ENCODE peak calls at places on chromosomes 7 and 10, in eight cellular contexts. U is H9; G is B cell; R is GM23248; I is stimulated activated CD4-positive, alpha-beta T cell treated with anti-CD3 and anti-CD28 coated beads, Interleukin-4, amount 100 ng/mL, for 1 hour; W is iPS-NIHi11; Z is NCI-H1930; F is NCI-H1092. T is an unnamed sample.

GRCh38 chr7:39069046-39069445 is 91.3 kb downstream of the POU6F2 start:
- DNase-seq in G (no peak), W (peak; percentile 23), I (no peak), U (peak; percentile 31), R (no peak), Z (no peak), F (no peak), T (no peak)

GRCh38 chr7:35694161-35694783 is 663 bp downstream of the HERPUD2 start:
- DNase-seq in F (no peak), I (no peak), W (no peak), R (peak; percentile 55), G (no peak), Z (no peak), U (no peak), T (no peak)

GRCh38 chr10:133199992-133200611 is 29.9 kb upstream of the UTF1 start:
- DNase-seq in W (no peak), R (no peak), Z (no peak), G (no peak), I (no peak), F (no peak), U (no peak), T (no peak)

GRCh38 chr7:127961787-127962463 is 69.3 kb downstream of the LRRC4 start:
- DNase-seq in Z (peak; percentile 20), I (no peak), R (no peak), F (no peak), U (no peak), W (no peak), G (no peak), T (no peak)

GRCh38 chr10:126387041-126387908 is 1.0 kb downstream of the ADAM12 start:
- DNase-seq in U (peak; percentile 73), W (peak; percentile 69), Z (no peak), F (no peak), I (peak; percentile 43), G (no peak), R (peak; percentile 93), T (no peak)

GRCh38 chr7:21867816-21868646 is 77.7 kb downstream of the CDCA7L start:
- DNase-seq in Z (no peak), R (no peak), F (no peak), U (no peak), I (no peak), W (no peak), G (no peak), T (no peak)

GRCh38 chr10:44395902-44396670 is 11.2 kb upstream of the CXCL12 start:
- DNase-seq in U (no peak), R (no peak), W (no peak), F (no peak), Z (no peak), G (no peak), I (no peak), T (no peak)

GRCh38 chr10:91410638-91411367 is 659 bp downstream of the HECTD2 start:
- DNase-seq in U (no peak), F (no peak), G (no peak), R (peak; percentile 78), W (peak; percentile 64), Z (no peak), I (peak; percentile 6), T (no peak)

GRCh38 chr7:155852426-155853301 is 40.4 kb upstream of the SHH start:
- DNase-seq in I (no peak), W (no peak), F (no peak), U (no peak), Z (no peak), R (no peak), G (no peak), T (no peak)

GRCh38 chr10:70169011-70169410 is 1.3 kb downstream of the SAR1A start:
- DNase-seq in W (no peak), F (no peak), U (no peak), R (peak; percentile 48), Z (no peak), I (no peak), G (no peak), T (no peak)

GRCh38 chr7:55545496-55545895 is 26.8 kb downstream of the VOPP1 start:
- DNase-seq in F (no peak), R (peak; percentile 78), U (no peak), Z (no peak), G (no peak), I (no peak), W (no peak), T (no peak)

GRCh38 chr10:124641282-124642075 is 102.7 kb downstream of the FAM53B start:
- DNase-seq in I (peak; percentile 34), U (no peak), G (peak; percentile 80), F (peak; percentile 12), W (no peak), R (peak; percentile 79), Z (no peak), T (no peak)

GRCh38 chr7:83469076-83469475 is 179.9 kb downstream of the SEMA3E start:
- DNase-seq in U (no peak), I (no peak), Z (no peak), R (peak; percentile 58), G (no peak), F (no peak), W (no peak), T (no peak)

GRCh38 chr7:78279457-78279856 is 480.9 kb downstream of the PHTF2 start:
- DNase-seq in G (no peak), R (no peak), W (no peak), Z (no peak), F (no peak), U (no peak), I (no peak), T (no peak)

GRCh38 chr7:79420464-79420863 is 33.0 kb downstream of the MAGI2 start:
- DNase-seq in R (peak; percentile 90), G (no peak), F (no peak), W (no peak), I (no peak), U (no peak), Z (no peak), T (no peak)

GRCh38 chr7:105512415-105512814 is 9.7 kb downstream of the PUS7 start:
- DNase-seq in I (no peak), Z (no peak), F (no peak), R (no peak), U (no peak), W (no peak), G (no peak), T (no peak)

GRCh38 chr10:116802474-116802873 is 46.8 kb upstream of the ENO4 start:
- DNase-seq in Z (no peak), I (no peak), W (peak; percentile 44), G (no peak), F (no peak), R (no peak), U (no peak), T (no peak)

GRCh38 chr10:97851341-97852001 is 1.8 kb downstream of the GOLGA7B start:
- DNase-seq in F (no peak), W (no peak), U (no peak), I (no peak), Z (no peak), R (no peak), G (peak; percentile 28), T (no peak)

GRCh38 chr10:129161184-129161583 is 305.9 kb upstream of the MGMT start:
- DNase-seq in W (peak; percentile 64), G (no peak), F (no peak), U (peak; percentile 79), Z (no peak), R (peak; percentile 3), I (peak; percentile 5), T (no peak)

GRCh38 chr7:44063894-44064651 is 1.3 kb downstream of the PGAM2 start:
- DNase-seq in Z (no peak), I (no peak), F (no peak), R (no peak), W (peak; percentile 67), G (peak; percentile 38), U (peak; percentile 75), T (no peak)

GRCh38 chr10:108787932-108788331 is 1135.4 kb downstream of the XPNPEP1 start:
- DNase-seq in W (no peak), Z (no peak), I (no peak), U (no peak), G (no peak), R (peak; percentile 86), F (no peak), T (no peak)

GRCh38 chr10:30897045-30897444 is 134.6 kb downstream of the ZNF438 start:
- DNase-seq in U (no peak), I (no peak), G (no peak), W (no peak), R (no peak), Z (no peak), F (no peak), T (no peak)

GRCh38 chr10:117242463-117242832 is 1.5 kb downstream of the SLC18A2 start:
- DNase-seq in I (no peak), Z (no peak), W (no peak), U (no peak), F (no peak), G (no peak), R (no peak), T (no peak)

GRCh38 chr10:71295641-71296040 is 23.4 kb upstream of the SLC29A3 start:
- DNase-seq in Z (no peak), I (no peak), W (no peak), U (no peak), G (no peak), F (no peak), R (no peak), T (no peak)

GRCh38 chr10:3785849-3786290 is 861 bp upstream of the KLF6 start:
- DNase-seq in U (peak; percentile 48), F (no peak), W (peak; percentile 18), I (peak; percentile 43), Z (no peak), R (peak; percentile 67), G (peak; percentile 55), T (no peak)

GRCh38 chr7:31707089-31707488 is 20.1 kb downstream of the PPP1R17 start:
- DNase-seq in Z (no peak), W (no peak), G (no peak), R (no peak), F (no peak), I (no peak), U (no peak), T (no peak)

GRCh38 chr7:47304727-47305719 is 276.9 kb downstream of the TNS3 start:
- DNase-seq in I (no peak), W (no peak), U (no peak), R (no peak), G (no peak), Z (no peak), F (no peak), T (no peak)

GRCh38 chr7:121032645-121033460 is 44.3 kb downstream of the CPED1 start:
- DNase-seq in R (peak; percentile 37), G (no peak), I (no peak), F (no peak), U (no peak), W (no peak), Z (no peak), T (no peak)

GRCh38 chr7:73367006-73367405 is 39.0 kb downstream of the FKBP6 start:
- DNase-seq in F (peak; percentile 36), W (no peak), G (no peak), Z (no peak), I (no peak), R (no peak), U (no peak), T (no peak)

GRCh38 chr10:125148021-125148439 is 12.3 kb downstream of the CTBP2 start:
- DNase-seq in Z (no peak), I (no peak), G (no peak), F (no peak), U (peak; percentile 23), R (peak; percentile 49), W (no peak), T (no peak)

GRCh38 chr10:82867056-82867455 is 992.1 kb downstream of the NRG3 start:
- DNase-seq in Z (no peak), U (no peak), F (no peak), W (no peak), I (no peak), G (no peak), R (no peak), T (no peak)

GRCh38 chr10:6743291-6743849 is 163.3 kb upstream of the PRKCQ start:
- DNase-seq in U (no peak), F (no peak), W (no peak), G (no peak), Z (no peak), R (no peak), I (no peak), T (no peak)

GRCh38 chr7:129851810-129852209 is 101.0 kb downstream of the UBE2H start:
- DNase-seq in R (no peak), F (no peak), W (no peak), U (no peak), Z (no peak), I (no peak), G (no peak), T (no peak)

T was measured in 8988T.